ENCODE peak calls at places on chromosome 14, in five cellular contexts. One of them, this sample, is unnamed.

GRCh38 chr14:81386379-81386778 is 13.7 kb downstream of the STON2 start:
- DNase-seq in A549: no peak
- DNase-seq in AG04450: no peak
- DNase-seq in fibroblast of pulmonary artery: no peak
- DNase-seq in endothelial cell of umbilical vein: no peak
- DNase-seq in this sample: no peak

GRCh38 chr14:71397371-71397770 is 490.1 kb downstream of the PCNX1 start:
- DNase-seq in AG04450: no peak
- DNase-seq in A549: no peak
- DNase-seq in endothelial cell of umbilical vein: no peak
- DNase-seq in fibroblast of pulmonary artery: no peak
- DNase-seq in this sample: no peak

GRCh38 chr14:95183532-95184412 is 26.4 kb upstream of the DICER1 start:
- DNase-seq in endothelial cell of umbilical vein: peak; percentile 90
- DNase-seq in A549: no peak
- DNase-seq in AG04450: no peak
- DNase-seq in fibroblast of pulmonary artery: peak; percentile 78
- DNase-seq in this sample: no peak

GRCh38 chr14:89621009-89621421 is 204.0 kb upstream of the FOXN3 start:
- DNase-seq in fibroblast of pulmonary artery: no peak
- DNase-seq in endothelial cell of umbilical vein: no peak
- DNase-seq in A549: no peak
- DNase-seq in AG04450: no peak
- DNase-seq in this sample: no peak

GRCh38 chr14:75315143-75315542 is 36.5 kb downstream of the FOS start:
- DNase-seq in A549: no peak
- DNase-seq in AG04450: no peak
- DNase-seq in fibroblast of pulmonary artery: peak; percentile 85
- DNase-seq in endothelial cell of umbilical vein: peak; percentile 50
- DNase-seq in this sample: peak; percentile 13

GRCh38 chr14:49893309-49894213 is 679 bp downstream of the ARF6 start:
- DNase-seq in fibroblast of pulmonary artery: peak; percentile 54
- DNase-seq in AG04450: no peak
- DNase-seq in endothelial cell of umbilical vein: peak; percentile 42
- DNase-seq in A549: peak; percentile 53
- DNase-seq in this sample: peak; percentile 52

GRCh38 chr14:51446771-51447170 is 204.9 kb upstream of the FRMD6 start:
- DNase-seq in endothelial cell of umbilical vein: peak; percentile 62
- DNase-seq in A549: no peak
- DNase-seq in fibroblast of pulmonary artery: no peak
- DNase-seq in AG04450: no peak
- DNase-seq in this sample: no peak

GRCh38 chr14:51869426-51870113 is 9.2 kb downstream of the GNG2 start:
- DNase-seq in endothelial cell of umbilical vein: no peak
- DNase-seq in A549: no peak
- DNase-seq in fibroblast of pulmonary artery: no peak
- DNase-seq in AG04450: no peak
- DNase-seq in this sample: no peak

GRCh38 chr14:53847881-53848280 is 108.7 kb downstream of the BMP4 start:
- DNase-seq in fibroblast of pulmonary artery: no peak
- DNase-seq in endothelial cell of umbilical vein: no peak
- DNase-seq in AG04450: no peak
- DNase-seq in A549: no peak
- DNase-seq in this sample: no peak

GRCh38 chr14:29741909-29742401 is 185.7 kb downstream of the PRKD1 start:
- DNase-seq in endothelial cell of umbilical vein: peak; percentile 84
- DNase-seq in AG04450: no peak
- DNase-seq in A549: no peak
- DNase-seq in fibroblast of pulmonary artery: peak; percentile 84
- DNase-seq in this sample: no peak

GRCh38 chr14:72559227-72559626 is 334.7 kb downstream of the DPF3 start:
- DNase-seq in fibroblast of pulmonary artery: no peak
- DNase-seq in AG04450: no peak
- DNase-seq in endothelial cell of umbilical vein: peak; percentile 39
- DNase-seq in A549: no peak
- DNase-seq in this sample: peak; percentile 88

GRCh38 chr14:73634333-73634833 is 10.4 kb upstream of the DNAL1 start:
- DNase-seq in AG04450: no peak
- DNase-seq in A549: no peak
- DNase-seq in fibroblast of pulmonary artery: peak; percentile 18
- DNase-seq in endothelial cell of umbilical vein: peak; percentile 29
- DNase-seq in this sample: no peak

GRCh38 chr14:34693228-34693939 is 21.0 kb downstream of the CFL2 start:
- DNase-seq in endothelial cell of umbilical vein: no peak
- DNase-seq in A549: peak; percentile 83
- DNase-seq in AG04450: no peak
- DNase-seq in fibroblast of pulmonary artery: no peak
- DNase-seq in this sample: peak; percentile 47

GRCh38 chr14:67416085-67416484 is 4.1 kb upstream of the PLEK2 start:
- DNase-seq in AG04450: no peak
- DNase-seq in endothelial cell of umbilical vein: no peak
- DNase-seq in A549: no peak
- DNase-seq in fibroblast of pulmonary artery: peak; percentile 14
- DNase-seq in this sample: no peak

GRCh38 chr14:37901978-37902377 is 305.7 kb upstream of the SSTR1 start:
- DNase-seq in fibroblast of pulmonary artery: no peak
- DNase-seq in A549: no peak
- DNase-seq in AG04450: no peak
- DNase-seq in endothelial cell of umbilical vein: no peak
- DNase-seq in this sample: no peak

GRCh38 chr14:51880810-51881580 is 20.6 kb downstream of the GNG2 start:
- DNase-seq in fibroblast of pulmonary artery: peak; percentile 11
- DNase-seq in endothelial cell of umbilical vein: no peak
- DNase-seq in A549: no peak
- DNase-seq in AG04450: no peak
- DNase-seq in this sample: no peak

GRCh38 chr14:38561657-38562056 is 305.8 kb upstream of the CLEC14A start:
- DNase-seq in A549: no peak
- DNase-seq in fibroblast of pulmonary artery: no peak
- DNase-seq in endothelial cell of umbilical vein: no peak
- DNase-seq in AG04450: no peak
- DNase-seq in this sample: no peak

GRCh38 chr14:102910442-102910841 is 12.0 kb upstream of the AMN start:
- DNase-seq in fibroblast of pulmonary artery: no peak
- DNase-seq in AG04450: no peak
- DNase-seq in A549: no peak
- DNase-seq in endothelial cell of umbilical vein: no peak
- DNase-seq in this sample: no peak

GRCh38 chr14:56798447-56799326 is 11.6 kb downstream of the OTX2 start:
- DNase-seq in A549: no peak
- DNase-seq in AG04450: no peak
- DNase-seq in endothelial cell of umbilical vein: no peak
- DNase-seq in fibroblast of pulmonary artery: no peak
- DNase-seq in this sample: no peak

GRCh38 chr14:49868720-49869114 is 16.1 kb upstream of the NEMF start:
- DNase-seq in AG04450: no peak
- DNase-seq in fibroblast of pulmonary artery: no peak
- DNase-seq in endothelial cell of umbilical vein: no peak
- DNase-seq in A549: no peak
- DNase-seq in this sample: no peak

GRCh38 chr14:71466942-71467341 is 465.3 kb upstream of the RGS6 start:
- DNase-seq in AG04450: no peak
- DNase-seq in fibroblast of pulmonary artery: no peak
- DNase-seq in A549: no peak
- DNase-seq in endothelial cell of umbilical vein: no peak
- DNase-seq in this sample: no peak

GRCh38 chr14:65001758-65002157 is 15.1 kb downstream of the FNTB start:
- DNase-seq in A549: no peak
- DNase-seq in fibroblast of pulmonary artery: no peak
- DNase-seq in AG04450: no peak
- DNase-seq in endothelial cell of umbilical vein: no peak
- DNase-seq in this sample: no peak

GRCh38 chr14:77862154-77862783 is 62.4 kb downstream of the ADCK1 start:
- DNase-seq in AG04450: peak; percentile 6
- DNase-seq in endothelial cell of umbilical vein: peak; percentile 57
- DNase-seq in A549: peak; percentile 66
- DNase-seq in fibroblast of pulmonary artery: peak; percentile 69
- DNase-seq in this sample: peak; percentile 63

GRCh38 chr14:54669759-54670630 is 103.1 kb downstream of the SAMD4A start:
- DNase-seq in AG04450: peak; percentile 15
- DNase-seq in fibroblast of pulmonary artery: peak; percentile 62
- DNase-seq in A549: no peak
- DNase-seq in endothelial cell of umbilical vein: no peak
- DNase-seq in this sample: peak; percentile 73

GRCh38 chr14:36509056-36509917 is 10.7 kb downstream of the NKX2-1 start:
- DNase-seq in A549: no peak
- DNase-seq in endothelial cell of umbilical vein: no peak
- DNase-seq in fibroblast of pulmonary artery: no peak
- DNase-seq in AG04450: no peak
- DNase-seq in this sample: no peak

GRCh38 chr14:92916201-92916600 is 6.7 kb upstream of the CHGA start:
- DNase-seq in A549: no peak
- DNase-seq in AG04450: no peak
- DNase-seq in endothelial cell of umbilical vein: no peak
- DNase-seq in fibroblast of pulmonary artery: no peak
- DNase-seq in this sample: no peak

GRCh38 chr14:75299064-75299463 is 20.4 kb downstream of the FOS start:
- DNase-seq in fibroblast of pulmonary artery: peak; percentile 96
- DNase-seq in endothelial cell of umbilical vein: no peak
- DNase-seq in AG04450: no peak
- DNase-seq in A549: no peak
- DNase-seq in this sample: peak; percentile 91

GRCh38 chr14:74952697-74953484 is 2.5 kb downstream of the PGF start:
- DNase-seq in AG04450: no peak
- DNase-seq in fibroblast of pulmonary artery: no peak
- DNase-seq in endothelial cell of umbilical vein: no peak
- DNase-seq in A549: no peak
- DNase-seq in this sample: peak; percentile 87

GRCh38 chr14:22978873-22979671 is 3.3 kb downstream of the AJUBA start:
- DNase-seq in fibroblast of pulmonary artery: no peak
- DNase-seq in A549: no peak
- DNase-seq in endothelial cell of umbilical vein: no peak
- DNase-seq in AG04450: no peak
- DNase-seq in this sample: peak; percentile 99

GRCh38 chr14:22976620-22977433 is 5.5 kb downstream of the AJUBA start:
- DNase-seq in AG04450: no peak
- DNase-seq in fibroblast of pulmonary artery: peak; percentile 79
- DNase-seq in endothelial cell of umbilical vein: peak; percentile 62
- DNase-seq in A549: peak; percentile 83
- DNase-seq in this sample: peak; percentile 61

GRCh38 chr14:22978487-22978837 is 3.9 kb downstream of the AJUBA start:
- DNase-seq in fibroblast of pulmonary artery: no peak
- DNase-seq in A549: no peak
- DNase-seq in AG04450: no peak
- DNase-seq in endothelial cell of umbilical vein: no peak
- DNase-seq in this sample: peak; percentile 22

GRCh38 chr14:22977684-22978486 is 4.5 kb downstream of the AJUBA start:
- DNase-seq in fibroblast of pulmonary artery: peak; percentile 79
- DNase-seq in AG04450: no peak
- DNase-seq in A549: peak; percentile 88
- DNase-seq in endothelial cell of umbilical vein: peak; percentile 54
- DNase-seq in this sample: peak; percentile 67

DNA sequence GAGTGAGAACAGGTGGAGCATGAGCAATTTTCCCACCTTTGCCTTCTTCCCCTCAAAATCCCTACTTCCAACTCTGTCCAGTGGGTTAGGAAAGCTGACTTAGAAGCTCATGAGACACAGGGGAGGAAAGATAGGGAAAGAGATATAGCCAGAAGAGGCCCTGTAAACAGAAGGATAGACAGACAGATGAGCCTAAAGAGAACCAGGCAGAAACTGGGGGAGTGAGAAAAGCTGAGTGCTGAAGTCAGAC is 5.0 kb downstream of the AJUBA start:
- DNase-seq in fibroblast of pulmonary artery: no peak
- DNase-seq in AG04450: no peak
- DNase-seq in A549: no peak
- DNase-seq in endothelial cell of umbilical vein: no peak
- DNase-seq in this sample: no peak
- H3K4me3 ChIP-seq in fibroblast of pulmonary artery: no peak overlapping the region
- H3K4me3 ChIP-seq in AG04450: peak overlapping the region; percentile 15
- H3K4me3 ChIP-seq in A549: peak overlapping the region; percentile 89
- H3K4me3 ChIP-seq in endothelial cell of umbilical vein: no peak overlapping the region
- H3K4me3 ChIP-seq in this sample: peak overlapping the region; percentile 6

GRCh38 chr14:91155626-91156089 is 41.8 kb downstream of the DGLUCY start:
- DNase-seq in endothelial cell of umbilical vein: no peak
- DNase-seq in A549: no peak
- DNase-seq in fibroblast of pulmonary artery: no peak
- DNase-seq in AG04450: no peak
- DNase-seq in this sample: no peak
- TF ChIP-seq CTCF in endothelial cell of umbilical vein: no peak
- TF ChIP-seq CTCF in A549: no peak
- TF ChIP-seq CTCF in fibroblast of pulmonary artery: no peak
- TF ChIP-seq CTCF in AG04450: peak; percentile 6
- TF ChIP-seq CTCF in this sample: no peak

DNA sequence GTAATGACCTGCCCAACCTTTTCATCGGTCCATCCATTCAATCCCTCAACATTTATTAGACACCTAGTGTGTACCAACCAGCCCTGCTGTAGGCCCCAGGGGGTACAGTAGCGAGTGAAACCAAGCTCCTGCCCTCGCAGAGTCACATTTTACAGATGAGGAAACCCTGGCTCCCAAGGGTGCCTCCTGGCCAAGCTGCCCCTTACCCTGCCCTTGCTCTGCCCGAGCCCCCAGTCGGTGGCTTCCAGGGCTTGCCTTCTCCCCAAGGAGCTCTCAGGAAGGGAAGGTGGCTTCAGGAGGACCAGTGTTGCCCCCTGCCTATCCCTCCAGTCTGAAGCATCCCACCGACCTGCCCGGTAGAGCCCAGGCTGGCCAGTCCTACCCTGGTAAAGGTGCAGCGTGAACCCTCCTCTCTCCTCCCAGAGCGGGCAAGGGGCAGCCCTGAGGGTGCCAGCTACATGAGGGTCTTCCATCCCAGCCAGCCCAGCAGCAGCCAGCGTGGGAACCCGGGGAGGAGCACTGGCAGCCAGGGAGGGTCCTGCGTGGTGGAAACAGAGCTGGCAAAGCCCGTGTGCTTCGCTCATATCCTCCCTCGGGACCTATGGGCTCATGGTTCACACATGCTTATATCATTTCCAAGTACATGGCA is 670 bp upstream of the BEGAIN start:
- DNase-seq in A549: no peak
- DNase-seq in endothelial cell of umbilical vein: no peak
- DNase-seq in fibroblast of pulmonary artery: peak; percentile 16
- DNase-seq in AG04450: no peak
- DNase-seq in this sample: no peak
- H3K4me3 ChIP-seq in A549: peak overlapping the region; percentile 94
- H3K4me3 ChIP-seq in endothelial cell of umbilical vein: no peak overlapping the region
- H3K4me3 ChIP-seq in fibroblast of pulmonary artery: no peak overlapping the region
- H3K4me3 ChIP-seq in AG04450: no peak overlapping the region
- H3K4me3 ChIP-seq in this sample: no peak overlapping the region

DNA sequence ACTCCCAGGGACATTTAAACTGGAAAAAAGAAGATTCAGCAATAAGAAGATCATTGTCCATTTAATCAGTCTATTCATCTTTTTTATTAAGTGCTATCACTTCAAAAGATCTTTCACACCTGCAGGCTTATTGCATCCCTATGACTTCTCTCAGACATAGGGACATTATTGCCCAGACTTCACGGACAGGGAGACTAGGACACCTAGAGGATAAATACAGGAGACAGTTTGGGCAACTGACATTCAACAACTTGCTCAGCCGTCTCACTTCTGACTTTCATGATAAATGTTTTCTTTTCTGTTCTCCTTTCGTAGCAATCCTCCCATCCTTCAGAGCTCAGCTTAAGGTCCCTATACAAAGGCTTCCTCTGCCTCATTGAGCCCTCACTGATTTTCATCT is 84.3 kb downstream of the TMEM30B start:
- DNase-seq in A549: peak; percentile 42
- DNase-seq in endothelial cell of umbilical vein: no peak
- DNase-seq in fibroblast of pulmonary artery: peak; percentile 40
- DNase-seq in AG04450: no peak
- DNase-seq in this sample: peak; percentile 33
- TF ChIP-seq CTCF in A549: peak; percentile 51
- TF ChIP-seq CTCF in endothelial cell of umbilical vein: peak; percentile 19
- TF ChIP-seq CTCF in fibroblast of pulmonary artery: peak; percentile 42
- TF ChIP-seq CTCF in AG04450: no peak
- TF ChIP-seq CTCF in this sample: peak; percentile 51